ENCODE peak calls at places on chromosomes 7 and 10, in four cellular contexts. One of them, this sample, is unnamed.

GRCh38 chr10:123741711-123742110 is 75.6 kb downstream of the GPR26 start:
- DNase-seq in colonic mucosa: no peak
- DNase-seq in fibroblast of pulmonary artery: no peak
- DNase-seq in CD14-positive monocyte: no peak
- DNase-seq in this sample: no peak

GRCh38 chr7:130008941-130009847 is 42.0 kb downstream of the ZC3HC1 start:
- DNase-seq in CD14-positive monocyte: no peak
- DNase-seq in colonic mucosa: peak; percentile 48
- DNase-seq in fibroblast of pulmonary artery: peak; percentile 36
- DNase-seq in this sample: no peak

GRCh38 chr10:86128360-86128759 is 238.2 kb downstream of the GRID1 start:
- DNase-seq in CD14-positive monocyte: no peak
- DNase-seq in colonic mucosa: no peak
- DNase-seq in fibroblast of pulmonary artery: no peak
- DNase-seq in this sample: peak; percentile 47

GRCh38 chr7:20026762-20027161 is 190.4 kb downstream of the MACC1 start:
- DNase-seq in fibroblast of pulmonary artery: no peak
- DNase-seq in colonic mucosa: no peak
- DNase-seq in CD14-positive monocyte: no peak
- DNase-seq in this sample: no peak

GRCh38 chr7:31853380-31853779 is 166.4 kb downstream of the PPP1R17 start:
- DNase-seq in fibroblast of pulmonary artery: no peak
- DNase-seq in CD14-positive monocyte: no peak
- DNase-seq in colonic mucosa: no peak
- DNase-seq in this sample: no peak

GRCh38 chr10:100823194-100823593 is 77.8 kb downstream of the PAX2 start:
- DNase-seq in CD14-positive monocyte: no peak
- DNase-seq in colonic mucosa: no peak
- DNase-seq in fibroblast of pulmonary artery: no peak
- DNase-seq in this sample: no peak

GRCh38 chr7:113880467-113881040 is 38.3 kb downstream of the PPP1R3A start:
- DNase-seq in colonic mucosa: no peak
- DNase-seq in CD14-positive monocyte: no peak
- DNase-seq in fibroblast of pulmonary artery: no peak
- DNase-seq in this sample: no peak

GRCh38 chr7:29565186-29565540 is 1.5 kb downstream of the PRR15 start:
- DNase-seq in CD14-positive monocyte: no peak
- DNase-seq in colonic mucosa: no peak
- DNase-seq in fibroblast of pulmonary artery: no peak
- DNase-seq in this sample: no peak

GRCh38 chr7:78090616-78091015 is 292.0 kb downstream of the PHTF2 start:
- DNase-seq in colonic mucosa: no peak
- DNase-seq in fibroblast of pulmonary artery: no peak
- DNase-seq in CD14-positive monocyte: no peak
- DNase-seq in this sample: no peak

GRCh38 chr7:107125475-107125874 is 43.3 kb upstream of the HBP1 start:
- DNase-seq in colonic mucosa: no peak
- DNase-seq in CD14-positive monocyte: no peak
- DNase-seq in fibroblast of pulmonary artery: no peak
- DNase-seq in this sample: no peak

GRCh38 chr10:123611243-123611642 is 54.9 kb upstream of the GPR26 start:
- DNase-seq in fibroblast of pulmonary artery: no peak
- DNase-seq in CD14-positive monocyte: no peak
- DNase-seq in colonic mucosa: no peak
- DNase-seq in this sample: no peak

GRCh38 chr10:59830601-59831259 is 75.6 kb downstream of the CCDC6 start:
- DNase-seq in CD14-positive monocyte: no peak
- DNase-seq in colonic mucosa: peak; percentile 66
- DNase-seq in fibroblast of pulmonary artery: peak; percentile 80
- DNase-seq in this sample: no peak

GRCh38 chr10:76624470-76624869 is 1013.1 kb downstream of the KCNMA1 start:
- DNase-seq in fibroblast of pulmonary artery: no peak
- DNase-seq in colonic mucosa: no peak
- DNase-seq in CD14-positive monocyte: no peak
- DNase-seq in this sample: no peak

GRCh38 chr10:73965890-73966768 is 31.8 kb upstream of the VCL start:
- DNase-seq in CD14-positive monocyte: no peak
- DNase-seq in fibroblast of pulmonary artery: peak; percentile 99
- DNase-seq in colonic mucosa: peak; percentile 81
- DNase-seq in this sample: peak; percentile 95

GRCh38 chr10:7320072-7320471 is 90.8 kb downstream of the SFMBT2 start:
- DNase-seq in colonic mucosa: no peak
- DNase-seq in CD14-positive monocyte: peak; percentile 55
- DNase-seq in fibroblast of pulmonary artery: no peak
- DNase-seq in this sample: no peak

GRCh38 chr7:31125171-31125570 is 73.1 kb downstream of the ADCYAP1R1 start:
- DNase-seq in fibroblast of pulmonary artery: no peak
- DNase-seq in colonic mucosa: no peak
- DNase-seq in CD14-positive monocyte: no peak
- DNase-seq in this sample: no peak

GRCh38 chr10:88791924-88792323 is 10.6 kb upstream of the LIPM start:
- DNase-seq in fibroblast of pulmonary artery: peak; percentile 21
- DNase-seq in colonic mucosa: no peak
- DNase-seq in CD14-positive monocyte: no peak
- DNase-seq in this sample: no peak

GRCh38 chr7:39172137-39172536 is 194.4 kb downstream of the POU6F2 start:
- DNase-seq in CD14-positive monocyte: no peak
- DNase-seq in fibroblast of pulmonary artery: no peak
- DNase-seq in colonic mucosa: no peak
- DNase-seq in this sample: no peak

GRCh38 chr7:20737840-20738448 is 48.7 kb downstream of the SP8 start:
- DNase-seq in fibroblast of pulmonary artery: no peak
- DNase-seq in CD14-positive monocyte: no peak
- DNase-seq in colonic mucosa: no peak
- DNase-seq in this sample: no peak

GRCh38 chr10:105279101-105279500 is 638.0 kb downstream of the SORCS3 start:
- DNase-seq in CD14-positive monocyte: no peak
- DNase-seq in fibroblast of pulmonary artery: no peak
- DNase-seq in colonic mucosa: no peak
- DNase-seq in this sample: no peak

GRCh38 chr10:62511656-62512055 is 137.5 kb downstream of the ZNF365 start:
- DNase-seq in CD14-positive monocyte: no peak
- DNase-seq in fibroblast of pulmonary artery: no peak
- DNase-seq in colonic mucosa: no peak
- DNase-seq in this sample: no peak

GRCh38 chr7:5177060-5177459 is 13.0 kb upstream of the WIPI2 start:
- DNase-seq in colonic mucosa: peak; percentile 27
- DNase-seq in fibroblast of pulmonary artery: peak; percentile 89
- DNase-seq in CD14-positive monocyte: no peak
- DNase-seq in this sample: no peak

GRCh38 chr7:108459922-108460551 is 3.8 kb upstream of the NRCAM start:
- DNase-seq in fibroblast of pulmonary artery: peak; percentile 63
- DNase-seq in colonic mucosa: no peak
- DNase-seq in CD14-positive monocyte: no peak
- DNase-seq in this sample: no peak

GRCh38 chr10:112375721-112376577 is 2.0 kb downstream of the ACSL5 start:
- DNase-seq in fibroblast of pulmonary artery: peak; percentile 20
- DNase-seq in colonic mucosa: peak; percentile 64
- DNase-seq in CD14-positive monocyte: peak; percentile 77
- DNase-seq in this sample: no peak

GRCh38 chr7:47375121-47375551 is 206.8 kb downstream of the TNS3 start:
- DNase-seq in colonic mucosa: no peak
- DNase-seq in CD14-positive monocyte: no peak
- DNase-seq in fibroblast of pulmonary artery: peak; percentile 23
- DNase-seq in this sample: no peak

GRCh38 chr10:36608866-36609265 is 516.5 kb upstream of the ANKRD30A start:
- DNase-seq in colonic mucosa: no peak
- DNase-seq in CD14-positive monocyte: no peak
- DNase-seq in fibroblast of pulmonary artery: peak; percentile 27
- DNase-seq in this sample: no peak

GRCh38 chr10:86538547-86538946 is 17.0 kb upstream of the WAPL start:
- DNase-seq in colonic mucosa: peak; percentile 25
- DNase-seq in fibroblast of pulmonary artery: no peak
- DNase-seq in CD14-positive monocyte: no peak
- DNase-seq in this sample: no peak

GRCh38 chr7:64045301-64046040 is at the start of gene ZNF727:
- DNase-seq in colonic mucosa: peak; percentile 60
- DNase-seq in fibroblast of pulmonary artery: no peak
- DNase-seq in CD14-positive monocyte: no peak
- DNase-seq in this sample: no peak

DNA sequence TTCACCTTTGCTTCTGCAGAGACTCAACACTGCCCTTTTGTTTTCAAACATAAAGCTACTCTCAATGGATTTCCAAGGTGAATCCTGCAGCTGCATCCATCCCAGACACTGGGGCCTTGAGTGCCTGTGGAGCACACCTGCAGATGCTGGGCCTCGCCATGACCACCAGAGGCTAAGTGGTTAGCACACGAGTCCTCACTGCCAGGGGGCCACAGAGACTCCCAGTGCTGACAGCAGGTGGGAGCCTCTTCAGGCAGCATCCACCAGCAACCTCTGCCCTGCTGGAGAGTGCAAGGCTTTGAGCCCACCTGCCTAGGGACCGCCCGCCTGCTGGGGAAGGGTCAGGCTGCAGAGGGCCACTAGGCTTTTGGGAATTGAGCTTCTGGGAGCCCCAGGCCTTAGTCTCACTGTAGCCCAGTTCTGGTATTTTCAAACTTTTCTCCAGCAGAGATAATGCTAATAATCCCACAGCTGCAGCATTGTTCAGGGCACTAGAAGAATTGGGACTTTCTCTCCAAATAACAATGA is 9.4 kb upstream of the HPS1 start:
- DNase-seq in colonic mucosa: no peak
- DNase-seq in fibroblast of pulmonary artery: no peak
- DNase-seq in CD14-positive monocyte: no peak
- DNase-seq in this sample: no peak
- TF ChIP-seq CTCF in colonic mucosa: no peak
- TF ChIP-seq CTCF in fibroblast of pulmonary artery: no peak
- TF ChIP-seq CTCF in CD14-positive monocyte: no peak
- TF ChIP-seq CTCF in this sample: no peak

GRCh38 chr10:70267161-70267933 is 16.5 kb downstream of the NPFFR1 start:
- DNase-seq in colonic mucosa: peak; percentile 32
- DNase-seq in CD14-positive monocyte: no peak
- DNase-seq in fibroblast of pulmonary artery: peak; percentile 87
- DNase-seq in this sample: no peak
- TF ChIP-seq CTCF in colonic mucosa: no peak
- TF ChIP-seq CTCF in CD14-positive monocyte: peak; percentile 30
- TF ChIP-seq CTCF in fibroblast of pulmonary artery: peak; percentile 28
- TF ChIP-seq CTCF in this sample: peak; percentile 61

GRCh38 chr7:99599836-99600235 is 1.8 kb downstream of the TMEM225B start:
- DNase-seq in CD14-positive monocyte: no peak
- DNase-seq in colonic mucosa: no peak
- DNase-seq in fibroblast of pulmonary artery: no peak
- DNase-seq in this sample: no peak

GRCh38 chr7:99605527-99605926 is 7.5 kb downstream of the TMEM225B start:
- DNase-seq in colonic mucosa: no peak
- DNase-seq in fibroblast of pulmonary artery: no peak
- DNase-seq in CD14-positive monocyte: no peak
- DNase-seq in this sample: no peak

GRCh38 chr7:99606531-99606930 is 8.5 kb downstream of the TMEM225B start:
- DNase-seq in colonic mucosa: no peak
- DNase-seq in CD14-positive monocyte: no peak
- DNase-seq in fibroblast of pulmonary artery: no peak
- DNase-seq in this sample: no peak

GRCh38 chr7:99597762-99598501 is at the start of gene TMEM225B:
- DNase-seq in CD14-positive monocyte: no peak
- DNase-seq in colonic mucosa: no peak
- DNase-seq in fibroblast of pulmonary artery: no peak
- DNase-seq in this sample: no peak

DNA sequence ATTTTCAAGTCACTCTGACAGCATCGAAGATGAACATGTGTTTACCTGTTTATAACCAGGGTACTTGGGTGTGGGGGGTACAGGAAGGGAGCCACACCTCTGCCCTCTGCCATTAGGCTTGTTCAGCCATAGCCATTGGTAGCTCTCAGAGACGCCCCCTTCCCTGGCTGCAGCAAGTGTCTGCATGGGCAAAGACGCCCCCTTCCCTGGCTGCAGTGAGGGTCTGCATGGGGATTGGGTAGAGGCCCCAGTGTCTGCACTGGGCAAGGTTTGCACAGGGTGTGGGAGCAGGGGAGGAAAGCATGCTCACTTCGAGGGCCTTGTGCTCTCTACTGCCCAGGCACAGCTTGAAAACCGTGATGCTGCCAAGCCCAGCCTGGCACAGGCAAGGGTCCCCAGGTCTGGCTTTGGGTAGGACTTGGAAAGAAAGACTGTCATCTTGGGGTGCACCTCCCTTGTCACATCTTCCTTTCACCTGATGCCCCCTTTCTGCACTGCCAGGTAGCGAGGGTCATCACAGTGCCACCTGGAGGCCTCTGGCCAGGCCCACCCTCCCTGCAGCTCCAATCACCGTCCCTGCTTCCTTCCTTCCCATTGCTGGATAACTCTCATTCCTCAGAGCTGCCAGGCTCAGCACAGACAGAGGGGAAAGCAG is 3.7 kb downstream of the TMEM225B start:
- DNase-seq in colonic mucosa: no peak
- DNase-seq in CD14-positive monocyte: no peak
- DNase-seq in fibroblast of pulmonary artery: no peak
- DNase-seq in this sample: no peak
- TF ChIP-seq CTCF in colonic mucosa: no peak
- TF ChIP-seq CTCF in CD14-positive monocyte: no peak
- TF ChIP-seq CTCF in fibroblast of pulmonary artery: no peak
- TF ChIP-seq CTCF in this sample: no peak

GRCh38 chr10:2938869-2939268 is 128.5 kb upstream of the PFKP start:
- DNase-seq in colonic mucosa: no peak
- DNase-seq in fibroblast of pulmonary artery: peak; percentile 13
- DNase-seq in CD14-positive monocyte: no peak
- DNase-seq in this sample: no peak
- TF ChIP-seq CTCF in colonic mucosa: no peak
- TF ChIP-seq CTCF in fibroblast of pulmonary artery: peak; percentile 15
- TF ChIP-seq CTCF in CD14-positive monocyte: no peak
- TF ChIP-seq CTCF in this sample: peak; percentile 77

DNA sequence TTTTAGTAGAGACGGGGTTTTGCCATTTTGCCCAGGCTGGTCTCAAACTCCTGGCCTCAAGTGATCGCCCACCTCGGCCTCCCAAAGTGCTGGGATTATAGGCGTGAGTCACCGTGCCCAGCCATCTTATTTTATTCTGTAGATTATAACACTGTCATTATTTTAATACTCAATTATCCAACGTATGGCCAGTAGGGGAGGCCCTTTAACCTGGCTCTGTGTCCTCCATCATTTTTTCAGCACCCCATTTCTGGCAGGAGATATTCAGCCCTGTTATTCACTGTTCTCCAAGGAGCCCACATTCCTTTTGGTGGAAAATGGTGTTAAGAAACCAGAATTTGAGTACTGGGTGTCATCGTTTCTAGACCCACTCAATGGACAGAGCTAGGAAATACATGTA is 31.5 kb downstream of the PDSS1 start:
- DNase-seq in CD14-positive monocyte: no peak
- DNase-seq in fibroblast of pulmonary artery: no peak
- DNase-seq in colonic mucosa: no peak
- DNase-seq in this sample: no peak
- TF ChIP-seq CTCF in CD14-positive monocyte: no peak
- TF ChIP-seq CTCF in fibroblast of pulmonary artery: no peak
- TF ChIP-seq CTCF in colonic mucosa: no peak
- TF ChIP-seq CTCF in this sample: peak; percentile 23

This sample was measured in chondrocyte.